ENCODE peak calls at places on chromosome 9, in five cellular contexts. V is HCT116, A is HepG2, E is H1, Q is GM12878. D is an unnamed sample.

GRCh38 chr9:19720374-19720773 is 68.5 kb downstream of the SLC24A2 start:
- DNase-seq in E (no peak), A (peak; percentile 26), V (no peak), Q (no peak), D (peak; percentile 14)

GRCh38 chr9:6931913-6932312 is 174.1 kb downstream of the KDM4C start:
- DNase-seq in E (no peak), Q (no peak), V (peak; percentile 74), A (peak; percentile 65), D (peak; percentile 48)

GRCh38 chr9:107387401-107387800 is 102.2 kb downstream of the KLF4 start:
- DNase-seq in Q (no peak), A (no peak), V (no peak), E (no peak), D (no peak)

GRCh38 chr9:70587143-70587710 is 172.8 kb upstream of the KLF9 start:
- DNase-seq in A (no peak), V (no peak), Q (no peak), E (no peak), D (no peak)

GRCh38 chr9:18893051-18893450 is 140.0 kb downstream of the SAXO1 start:
- DNase-seq in E (no peak), V (no peak), A (no peak), Q (no peak), D (no peak)

GRCh38 chr9:72615931-72616330 is 94.5 kb downstream of the TMC1 start:
- DNase-seq in E (no peak), Q (no peak), V (no peak), A (no peak), D (no peak)

GRCh38 chr9:115849679-115850412 is 303.7 kb upstream of the PAPPA start:
- DNase-seq in A (no peak), Q (no peak), V (no peak), E (no peak), D (no peak)

GRCh38 chr9:70933318-70933717 is 188.1 kb downstream of the TRPM3 start:
- DNase-seq in Q (no peak), E (no peak), V (no peak), A (no peak), D (no peak)

GRCh38 chr9:19416143-19416542 is 7.3 kb downstream of the ACER2 start:
- DNase-seq in Q (no peak), V (no peak), A (no peak), E (no peak), D (no peak)

GRCh38 chr9:17251100-17251499 is 116.3 kb downstream of the CNTLN start:
- DNase-seq in E (no peak), Q (no peak), V (no peak), A (no peak), D (no peak)

GRCh38 chr9:120735415-120736126 is 21.3 kb upstream of the MEGF9 start:
- DNase-seq in E (no peak), Q (no peak), V (no peak), A (peak; percentile 88), D (no peak)

GRCh38 chr9:3513265-3513818 is 12.5 kb downstream of the RFX3 start:
- DNase-seq in A (no peak), Q (no peak), V (no peak), E (no peak), D (no peak)

GRCh38 chr9:129175825-129176633 is 2.0 kb downstream of the IER5L start:
- DNase-seq in V (peak; percentile 89), E (no peak), A (peak; percentile 89), Q (peak; percentile 49), D (peak; percentile 93)

GRCh38 chr9:98533132-98533531 is 175.6 kb downstream of the GABBR2 start:
- DNase-seq in V (no peak), E (no peak), Q (no peak), A (no peak), D (no peak)

GRCh38 chr9:14314424-14314928 is 535 bp upstream of the NFIB start:
- DNase-seq in A (peak; percentile 57), Q (no peak), E (no peak), V (peak; percentile 19), D (peak; percentile 30)

GRCh38 chr9:79671558-79671957 is 99.8 kb downstream of the TLE4 start:
- DNase-seq in A (no peak), E (no peak), Q (no peak), V (no peak), D (no peak)

GRCh38 chr9:136609838-136610311 is 52.8 kb upstream of the EGFL7 start:
- DNase-seq in A (no peak), V (no peak), E (no peak), Q (no peak), D (no peak)

GRCh38 chr9:112925058-112925641 is 34.5 kb upstream of the SLC46A2 start:
- DNase-seq in A (peak; percentile 45), E (no peak), V (peak; percentile 39), Q (no peak), D (peak; percentile 27)

GRCh38 chr9:134659688-134660131 is 18.1 kb downstream of the COL5A1 start:
- DNase-seq in A (no peak), E (no peak), V (no peak), Q (no peak), D (no peak)

GRCh38 chr9:95003694-95004451 is 277.4 kb downstream of the AOPEP start:
- DNase-seq in E (no peak), Q (no peak), V (no peak), A (peak; percentile 36), D (peak; percentile 57)

GRCh38 chr9:14238044-14238443 is 75.9 kb downstream of the NFIB start:
- DNase-seq in V (no peak), A (peak; percentile 7), Q (no peak), E (no peak), D (no peak)

GRCh38 chr9:98477884-98478283 is 222.4 kb upstream of the TBC1D2 start:
- DNase-seq in V (no peak), Q (no peak), E (no peak), A (no peak), D (no peak)

GRCh38 chr9:120383999-120384924 is 195.7 kb downstream of the CDK5RAP2 start:
- DNase-seq in E (no peak), A (peak; percentile 93), Q (no peak), V (no peak), D (no peak)

GRCh38 chr9:88041447-88041846 is 67.1 kb upstream of the CDK20 start:
- DNase-seq in A (peak; percentile 4), V (no peak), Q (no peak), E (no peak), D (no peak)

GRCh38 chr9:86082870-86083269 is 16.5 kb downstream of the GOLM1 start:
- DNase-seq in V (no peak), Q (no peak), A (no peak), E (no peak), D (no peak)

GRCh38 chr9:99824378-99825157 is 2.9 kb downstream of the NR4A3 start:
- DNase-seq in A (peak; percentile 25), E (no peak), V (no peak), Q (no peak), D (peak; percentile 30)

GRCh38 chr9:15180124-15180523 is 126.9 kb downstream of the TTC39B start:
- DNase-seq in E (no peak), A (no peak), V (no peak), Q (no peak), D (no peak)

GRCh38 chr9:114031037-114031436 is 47.1 kb downstream of the AMBP start:
- DNase-seq in E (no peak), A (no peak), Q (no peak), V (no peak), D (no peak)
- TF ChIP-seq SRF in E (no peak), A (no peak), Q (no peak), V (no peak), D (no peak)

GRCh38 chr9:133487331-133487725 is 8.4 kb upstream of the SLC2A6 start:
- DNase-seq in A (no peak), E (no peak), Q (no peak), V (no peak), D (no peak)

GRCh38 chr9:133490201-133490681 is 11.3 kb upstream of the SLC2A6 start:
- DNase-seq in E (no peak), Q (no peak), V (no peak), A (no peak), D (no peak)

GRCh38 chr9:133489253-133490190 is 10.6 kb upstream of the SLC2A6 start:
- DNase-seq in E (no peak), Q (no peak), V (no peak), A (no peak), D (no peak)

GRCh38 chr9:133490865-133491655 is 12.2 kb upstream of the SLC2A6 start:
- DNase-seq in E (no peak), Q (no peak), A (no peak), V (no peak), D (no peak)

GRCh38 chr9:133488686-133489252 is 9.9 kb upstream of the SLC2A6 start:
- DNase-seq in A (no peak), Q (no peak), V (no peak), E (no peak), D (no peak)
- TF ChIP-seq CEBPB in A (no peak), Q (no peak), V (no peak), E (no peak), D (no peak)

GRCh38 chr9:138009016-138009415 is 131.4 kb downstream of the CACNA1B start:
- DNase-seq in A (no peak), Q (no peak), E (no peak), V (no peak), D (no peak)

GRCh38 chr9:138007566-138008080 is 130.0 kb downstream of the CACNA1B start:
- DNase-seq in A (no peak), V (no peak), Q (no peak), E (no peak), D (no peak)

GRCh38 chr9:138006576-138007233 is 129.1 kb downstream of the CACNA1B start:
- DNase-seq in A (no peak), Q (no peak), V (no peak), E (no peak), D (no peak)

GRCh38 chr9:138008081-138008841 is 130.7 kb downstream of the CACNA1B start:
- DNase-seq in Q (no peak), V (no peak), A (no peak), E (no peak), D (no peak)

GRCh38 chr9:138003485-138004190 is 126.1 kb downstream of the CACNA1B start:
- DNase-seq in V (no peak), Q (no peak), A (no peak), E (no peak), D (no peak)
- TF ChIP-seq SRF in V (no peak), Q (no peak), A (no peak), E (no peak), D (no peak)

DNA sequence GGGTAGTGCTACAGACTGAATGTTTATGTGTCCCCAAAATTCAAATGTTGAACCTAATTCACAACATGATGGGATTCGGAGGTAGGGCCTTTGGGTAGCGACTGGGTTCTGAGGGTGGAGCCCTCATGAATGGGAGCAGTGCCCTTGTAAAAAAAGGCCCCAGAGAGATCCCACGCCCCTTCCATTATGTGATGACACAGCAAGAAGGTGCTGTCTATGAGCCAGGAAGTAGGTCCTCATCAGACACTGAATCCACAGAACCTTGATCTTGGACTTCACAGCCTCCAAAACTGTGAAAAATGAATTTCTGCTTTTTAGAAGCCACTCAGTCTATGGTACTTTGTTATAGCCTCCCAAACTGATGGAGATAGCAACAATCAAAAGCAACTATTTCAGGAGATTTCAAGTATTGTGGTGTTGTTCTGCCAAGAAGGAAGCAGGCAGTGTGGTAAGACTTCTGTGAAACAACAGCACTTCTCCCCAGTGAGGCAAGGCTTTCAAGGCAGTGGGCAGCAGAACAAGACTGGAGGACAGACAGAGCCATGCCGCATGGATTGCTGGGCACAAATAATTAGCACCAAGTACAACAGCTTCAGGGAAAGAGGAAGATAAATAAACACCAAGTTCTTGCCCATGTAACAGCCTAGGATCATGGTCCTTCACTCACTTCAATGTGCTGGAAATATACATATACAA is 76.1 kb downstream of the OR2K2 start:
- DNase-seq in A (no peak), Q (no peak), V (no peak), E (no peak), D (no peak)
- TF ChIP-seq CEBPB in A (no peak), Q (no peak), V (no peak), E (no peak), D (no peak)

D was measured in K562.